ENCODE peak calls at places on chromosomes 1 and 21, in five cellular contexts. E is PC-9, K is fibroblast of lung, S is HCT116, P is GM23338. M is an unnamed sample.
A peak's percentile ranks its signal among the peaks of the same experiment; 100 is the strongest.

GRCh38 chr1:210726621-210727020 is 397.9 kb downstream of the HHAT start:
- DNase-seq in K (peak; percentile 23), P (peak; percentile 79), S (no peak), E (no peak), M (no peak)

GRCh38 chr1:156499194-156499702 is 1.3 kb downstream of the MEF2D start:
- DNase-seq in E (peak; percentile 2), S (no peak), K (no peak), P (peak; percentile 74), M (no peak)

GRCh38 chr1:53535846-53536245 is 76.6 kb downstream of the DMRTB1 start:
- DNase-seq in S (no peak), E (no peak), K (peak; percentile 34), P (no peak), M (no peak)

GRCh38 chr1:9281907-9282306 is 10.8 kb upstream of the SPSB1 start:
- DNase-seq in E (no peak), P (no peak), K (no peak), S (no peak), M (no peak)

GRCh38 chr1:225754940-225755635 is 22.5 kb upstream of the SRP9 start:
- DNase-seq in P (no peak), E (peak; percentile 83), K (peak; percentile 97), S (no peak), M (peak; percentile 93)

GRCh38 chr1:174963547-174964125 is 36.1 kb upstream of the CACYBP start:
- DNase-seq in P (no peak), E (peak; percentile 44), S (no peak), K (no peak), M (no peak)

GRCh38 chr1:27144349-27144748 is 10.6 kb downstream of the SLC9A1 start:
- DNase-seq in E (peak; percentile 90), K (no peak), P (no peak), S (no peak), M (no peak)

GRCh38 chr1:55070291-55070690 is 30.9 kb downstream of the PCSK9 start:
- DNase-seq in K (no peak), S (no peak), E (no peak), P (no peak), M (no peak)

GRCh38 chr1:229097356-229097755 is 173.6 kb upstream of the RAB4A start:
- DNase-seq in K (no peak), S (no peak), P (no peak), E (no peak), M (no peak)

GRCh38 chr1:55402117-55402516 is 187.0 kb upstream of the USP24 start:
- DNase-seq in E (no peak), S (no peak), K (peak; percentile 81), P (no peak), M (no peak)

GRCh38 chr21:43333301-43334062 is 93.4 kb downstream of the SIK1 start:
- DNase-seq in K (peak; percentile 92), S (no peak), P (peak; percentile 63), E (peak; percentile 81), M (peak; percentile 68)

GRCh38 chr21:31273278-31273677 is 70.8 kb downstream of the TIAM1 start:
- DNase-seq in P (no peak), K (peak; percentile 26), S (no peak), E (no peak), M (no peak)

GRCh38 chr1:60959701-60960100 is 122.7 kb upstream of the NFIA start:
- DNase-seq in S (no peak), E (no peak), P (no peak), K (no peak), M (no peak)

GRCh38 chr1:6513296-6513928 is 21.9 kb upstream of the PLEKHG5 start:
- DNase-seq in K (peak; percentile 47), P (no peak), S (no peak), E (peak; percentile 54), M (no peak)

GRCh38 chr1:44118682-44119081 is at the start of gene KLF17:
- DNase-seq in K (no peak), E (no peak), P (no peak), S (no peak), M (no peak)

GRCh38 chr1:181013144-181013543 is 9.5 kb downstream of the STX6 start:
- DNase-seq in E (no peak), K (no peak), S (no peak), P (no peak), M (peak; percentile 64)

GRCh38 chr1:28517649-28517999 is 11.8 kb downstream of the RCC1 start:
- DNase-seq in P (no peak), K (peak; percentile 43), S (no peak), E (no peak), M (no peak)

GRCh38 chr1:37606481-37607263 is 10.9 kb upstream of the GNL2 start:
- DNase-seq in P (no peak), K (peak; percentile 17), S (no peak), E (no peak), M (no peak)

GRCh38 chr1:160911441-160911840 is 26.5 kb upstream of the ITLN1 start:
- DNase-seq in K (peak; percentile 15), S (no peak), P (no peak), E (peak; percentile 60), M (no peak)

GRCh38 chr1:210405316-210405715 is 76.6 kb downstream of the HHAT start:
- DNase-seq in K (no peak), P (no peak), S (no peak), E (no peak), M (no peak)

GRCh38 chr1:53559391-53559815 is 100.2 kb downstream of the DMRTB1 start:
- DNase-seq in E (no peak), P (no peak), S (no peak), K (no peak), M (no peak)

GRCh38 chr1:184626076-184627011 is 128.3 kb downstream of the EDEM3 start:
- DNase-seq in E (no peak), S (no peak), P (no peak), K (no peak), M (no peak)

GRCh38 chr1:51336004-51336403 is 5.6 kb upstream of the TTC39A start:
- DNase-seq in S (no peak), P (no peak), E (no peak), K (no peak), M (no peak)

GRCh38 chr1:244778356-244778755 is 57.1 kb upstream of the COX20 start:
- DNase-seq in K (peak; percentile 90), S (peak; percentile 19), P (no peak), E (peak; percentile 61), M (no peak)

GRCh38 chr1:154747841-154748766 is 122.0 kb downstream of the KCNN3 start:
- DNase-seq in P (no peak), E (no peak), K (peak; percentile 23), S (no peak), M (no peak)

GRCh38 chr1:2348346-2349275 is 42.7 kb downstream of the MORN1 start:
- DNase-seq in K (no peak), S (no peak), P (no peak), E (no peak), M (no peak)

GRCh38 chr21:16891821-16892220 is 621.0 kb upstream of the CXADR start:
- DNase-seq in P (no peak), S (no peak), K (peak; percentile 97), E (no peak), M (no peak)

GRCh38 chr1:7298749-7299151 is 472.3 kb upstream of the VAMP3 start:
- DNase-seq in E (no peak), K (peak; percentile 75), S (no peak), P (no peak), M (no peak)

GRCh38 chr1:236686815-236687160 is 489 bp downstream of the ACTN2 start:
- DNase-seq in P (peak; percentile 14), K (no peak), E (no peak), S (no peak), M (no peak)

GRCh38 chr1:119713039-119713537 is 1.4 kb downstream of the PHGDH start:
- DNase-seq in E (peak; percentile 35), P (no peak), K (peak; percentile 42), S (no peak), M (no peak)

DNA sequence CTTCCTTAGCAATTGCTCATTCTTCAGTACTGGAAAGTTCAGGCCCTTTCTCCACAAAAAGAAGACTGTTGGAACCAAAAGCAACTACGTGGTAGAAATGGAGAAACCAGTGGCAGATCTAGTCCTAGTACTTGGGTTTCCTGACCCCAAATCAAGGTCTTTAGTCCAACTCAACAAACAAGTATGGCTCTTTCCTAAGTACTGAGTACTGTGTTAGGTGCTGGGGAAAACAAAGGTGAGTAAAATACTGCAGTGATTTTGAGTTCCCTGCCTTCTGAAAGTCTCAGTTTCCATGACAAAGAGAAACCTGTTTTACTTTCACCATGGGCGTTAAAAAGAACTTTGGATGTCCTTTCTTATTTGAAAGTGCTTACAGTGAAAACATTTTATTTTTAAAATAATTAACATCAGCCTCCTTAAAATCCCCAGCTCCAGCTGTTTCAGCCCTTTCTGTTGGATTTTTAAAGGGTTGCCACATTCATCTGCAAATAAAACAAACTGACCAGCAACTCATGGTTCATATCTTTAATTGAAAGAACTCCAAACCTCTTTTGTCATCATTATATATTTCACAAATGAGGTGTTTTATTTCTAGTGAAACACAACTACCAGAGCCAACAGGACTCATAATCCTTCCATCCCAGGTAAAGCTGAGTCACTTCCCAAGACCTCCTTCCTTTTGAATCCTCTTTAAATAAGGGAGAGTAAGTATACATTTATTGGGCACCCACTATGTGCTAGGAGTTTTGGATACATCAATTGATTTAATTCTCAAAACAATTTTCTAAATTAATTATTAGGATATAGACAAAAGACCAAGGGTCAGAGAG is 35.4 kb downstream of the PLPP3 start:
- DNase-seq in E (no peak), S (no peak), P (peak; percentile 72), K (no peak), M (no peak)
- H3K79me2 ChIP-seq in E (peaks cover 87% of the 10 kb centered on the region), S (no peaks in the 10 kb centered on the region), P (peaks cover 96% of the 10 kb centered on the region), K (peaks cover 100% of the 10 kb centered on the region), M (peaks cover 100% of the 10 kb centered on the region)

DNA sequence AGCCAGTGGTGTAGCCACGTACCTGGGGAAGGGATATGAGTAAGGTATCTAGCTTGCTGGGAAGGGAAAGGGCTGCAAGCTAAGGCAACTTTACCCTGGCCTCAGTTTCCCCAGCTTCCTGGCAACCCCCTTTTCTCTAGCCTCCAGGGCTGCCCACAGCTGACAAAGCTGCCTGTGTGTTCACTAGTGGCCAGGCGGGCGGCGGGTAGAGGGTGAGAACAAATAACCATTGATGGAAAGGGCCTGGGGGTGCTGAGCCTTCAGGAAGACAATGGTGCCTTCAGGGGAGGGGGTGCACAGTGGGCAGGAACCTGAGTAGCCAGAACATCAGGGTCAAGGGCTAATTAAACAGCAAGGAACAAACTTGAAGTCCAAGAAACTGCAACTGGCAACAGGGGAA is 6.1 kb downstream of the CERS2 start:
- DNase-seq in S (no peak), P (no peak), K (no peak), E (no peak), M (no peak)
- H3K79me2 ChIP-seq in S (peaks cover 56% of the 10 kb centered on the region), P (peaks cover 52% of the 10 kb centered on the region), K (peaks cover 56% of the 10 kb centered on the region), E (peaks cover 42% of the 10 kb centered on the region), M (peaks cover 48% of the 10 kb centered on the region)

GRCh38 chr1:19646366-19646765 is 2.3 kb downstream of the NBL1 start:
- DNase-seq in S (no peak), P (no peak), K (no peak), E (peak; percentile 57), M (no peak)
- H3K79me2 ChIP-seq in S (peaks cover 59% of the 10 kb centered on the region), P (no peaks in the 10 kb centered on the region), K (peaks cover 63% of the 10 kb centered on the region), E (no peaks in the 10 kb centered on the region), M (no peaks in the 10 kb centered on the region)

DNA sequence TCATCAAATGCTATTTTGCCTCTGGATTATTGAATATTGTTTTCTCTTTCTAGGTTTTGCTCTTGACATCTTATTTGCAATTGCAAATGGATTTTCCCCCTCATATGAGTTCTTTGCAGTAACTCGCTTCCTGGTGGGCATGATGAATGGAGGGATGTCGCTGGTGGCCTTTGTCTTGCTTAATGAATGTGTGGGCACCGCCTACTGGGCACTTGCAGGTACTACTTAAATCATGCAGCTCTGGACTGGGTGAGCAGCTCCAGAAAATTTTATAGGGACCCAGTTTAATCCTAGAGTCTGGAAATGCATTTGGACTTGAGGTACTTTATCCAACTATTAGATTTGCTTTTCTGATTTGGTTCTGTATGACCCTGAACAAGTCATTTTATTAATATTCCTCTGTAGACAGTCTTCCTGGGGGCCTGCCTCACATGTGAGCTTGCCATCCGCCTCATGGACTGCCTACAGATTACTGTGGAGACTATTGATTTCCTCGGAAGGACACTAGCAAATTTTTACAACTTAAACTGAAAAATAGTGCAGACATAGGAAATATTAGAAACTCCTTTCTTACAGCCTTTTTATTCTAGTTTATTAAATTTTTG is 44.5 kb downstream of the SLC22A15 start:
- DNase-seq in P (peak; percentile 95), K (peak; percentile 49), E (peak; percentile 65), S (peak; percentile 57), M (peak; percentile 67)
- H3K79me2 ChIP-seq in P (no peaks in the 10 kb centered on the region), K (no peaks in the 10 kb centered on the region), E (no peaks in the 10 kb centered on the region), S (no peaks in the 10 kb centered on the region), M (no peaks in the 10 kb centered on the region)